ENCODE peak calls at places on chromosomes 3 and 15, in eight cellular contexts. B is mesenchymal stem cell, K is breast epithelium, M is GM12878, G is aorta, I is DND-41, O is A549, J is GM23338. Z is an unnamed sample.

GRCh38 chr3:186506846-186507245 is 37.3 kb downstream of the CRYGS start:
- DNase-seq in O (no peak), G (no peak), M (no peak), B (peak), I (no peak), J (no peak), K (no peak), Z (no peak)

GRCh38 chr3:157785071-157785826 is 282.0 kb upstream of the VEPH1 start:
- DNase-seq in B (peak), I (no peak), O (peak), J (peak), K (no peak), G (no peak), M (no peak), Z (peak)

GRCh38 chr15:90818251-90819210 is 49.9 kb upstream of the FURIN start:
- DNase-seq in J (peak), I (peak), K (no peak), G (no peak), M (no peak), B (no peak), O (no peak), Z (no peak)

GRCh38 chr15:61917457-61917856 is 142.8 kb downstream of the VPS13C start:
- DNase-seq in M (no peak), G (no peak), O (no peak), K (no peak), I (no peak), B (no peak), J (no peak), Z (no peak)

GRCh38 chr15:49692514-49693090 is 71.8 kb downstream of the DTWD1 start:
- DNase-seq in M (no peak), O (no peak), I (no peak), G (no peak), J (no peak), K (no peak), B (no peak), Z (no peak)

GRCh38 chr15:58762285-58762684 is 8.8 kb upstream of the MINDY2 start:
- DNase-seq in K (no peak), B (no peak), I (no peak), G (no peak), J (no peak), O (no peak), M (no peak), Z (no peak)

GRCh38 chr15:41501961-41502786 is 8.5 kb downstream of the ITPKA start:
- DNase-seq in G (no peak), K (no peak), J (peak), O (no peak), M (no peak), B (no peak), I (no peak), Z (no peak)

GRCh38 chr15:57922780-57923179 is 142.7 kb downstream of the ALDH1A2 start:
- DNase-seq in O (no peak), J (no peak), K (no peak), I (no peak), B (no peak), M (no peak), G (no peak), Z (no peak)

GRCh38 chr3:46695177-46695961 is 1.9 kb upstream of the ALS2CL start:
- DNase-seq in K (no peak), O (peak), J (peak), I (peak), B (no peak), G (no peak), M (no peak), Z (peak)

GRCh38 chr3:53941174-53941573 is 49.5 kb upstream of the SELENOK start:
- DNase-seq in I (no peak), J (no peak), M (no peak), G (no peak), O (no peak), K (no peak), B (peak), Z (no peak)

GRCh38 chr15:67833504-67834248 is 6.2 kb downstream of the RNU6-1 start:
- DNase-seq in B (peak), O (peak), M (no peak), I (no peak), J (peak), G (peak), K (peak), Z (no peak)

GRCh38 chr3:6508410-6508759 is 352.5 kb upstream of the GRM7 start:
- DNase-seq in M (no peak), K (no peak), G (no peak), J (no peak), O (no peak), I (no peak), B (no peak), Z (no peak)

GRCh38 chr15:82554351-82554750 is 14.1 kb upstream of the RPS17 start:
- DNase-seq in I (no peak), M (no peak), O (no peak), J (no peak), G (no peak), B (no peak), K (no peak), Z (no peak)

GRCh38 chr15:92600902-92601301 is 54.7 kb downstream of the FAM174B start:
- DNase-seq in J (no peak), G (no peak), M (no peak), O (no peak), B (no peak), I (no peak), K (no peak), Z (no peak)

GRCh38 chr3:189942948-189943347 is 177.7 kb downstream of the P3H2 start:
- DNase-seq in K (no peak), J (no peak), G (no peak), B (no peak), O (no peak), M (no peak), I (no peak), Z (no peak)

GRCh38 chr3:127749361-127749760 is 73.0 kb downstream of the MGLL start:
- DNase-seq in I (no peak), J (no peak), O (no peak), M (no peak), B (no peak), G (no peak), K (no peak), Z (no peak)

GRCh38 chr3:57594576-57594975 is 2.6 kb downstream of the ARF4 start:
- DNase-seq in G (no peak), K (no peak), J (no peak), I (no peak), M (no peak), O (no peak), B (peak), Z (no peak)
- H3K27ac ChIP-seq in G (no peak), K (peak), J (no peak), I (peak), M (no peak), O (no peak), B (no peak), Z (peak)

DNA sequence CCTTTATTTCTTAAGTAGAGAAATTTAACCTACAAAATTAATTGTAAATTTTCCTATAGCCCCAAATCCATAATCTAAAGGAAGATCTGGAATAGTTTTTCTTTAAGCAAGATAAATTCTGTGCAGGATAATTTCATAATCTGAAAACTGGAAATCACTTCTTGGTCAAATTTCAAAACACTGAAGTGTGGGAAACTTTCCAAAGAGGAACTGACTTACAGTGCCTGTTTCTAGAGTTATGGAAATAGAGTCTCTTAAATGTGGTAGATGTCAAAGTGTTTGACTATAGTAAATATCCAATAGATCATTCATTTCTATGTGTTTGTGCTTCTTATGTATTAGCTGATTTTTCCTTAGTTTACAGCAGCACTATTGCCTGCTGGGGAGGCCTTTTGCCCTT is 1.6 kb upstream of the P2RY13 start:
- DNase-seq in M (no peak), J (no peak), O (no peak), G (no peak), I (no peak), B (no peak), K (no peak), Z (no peak)
- H3K27ac ChIP-seq in M (no peak), J (no peak), O (no peak), G (no peak), I (no peak), B (no peak), K (no peak), Z (no peak)

DNA sequence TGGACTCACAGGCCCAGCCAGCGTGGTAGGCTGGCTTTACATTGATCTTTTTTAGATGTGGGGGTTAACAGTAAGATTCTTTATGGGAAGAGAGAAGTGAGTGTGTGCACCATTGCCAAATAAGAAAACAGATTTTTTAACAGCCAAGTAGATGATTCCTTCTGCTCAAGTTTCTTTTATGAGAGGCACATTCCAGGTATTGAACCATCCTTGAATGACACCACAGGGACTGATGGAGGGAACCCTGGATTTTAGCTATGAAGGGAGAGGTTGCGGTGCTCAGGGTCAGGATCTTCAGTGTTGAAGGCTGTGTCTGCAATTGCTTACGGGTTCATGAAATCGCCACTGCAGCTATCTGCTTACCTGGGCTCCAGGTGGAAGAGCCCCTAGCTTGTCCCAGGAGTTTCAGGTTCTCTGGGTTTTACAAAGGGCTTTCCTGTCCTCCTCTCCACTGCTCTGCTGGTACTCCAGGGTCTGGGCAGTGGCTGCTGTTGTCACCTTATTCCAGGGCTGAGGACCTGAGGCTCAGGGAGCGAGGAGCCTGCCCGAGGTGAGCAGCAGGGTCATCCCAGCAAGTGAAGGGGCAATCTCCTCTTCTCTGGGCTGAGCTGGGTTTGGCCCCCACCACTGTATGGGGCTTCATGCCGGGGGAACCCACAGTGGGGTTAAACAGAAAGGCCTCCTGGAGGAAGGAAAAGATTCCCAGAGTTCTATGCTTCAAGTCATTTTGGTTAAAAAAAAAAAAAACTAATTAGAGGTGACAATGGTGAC is 53.4 kb downstream of the SMAD6 start:
- DNase-seq in M (no peak), I (no peak), B (no peak), J (no peak), K (no peak), O (no peak), G (no peak), Z (no peak)
- H3K27ac ChIP-seq in M (no peak), I (no peak), B (no peak), J (no peak), K (peak), O (peak), G (peak), Z (no peak)

GRCh38 chr15:43934480-43934879 is 107.7 kb downstream of the WDR76 start:
- DNase-seq in K (no peak), J (no peak), M (no peak), B (no peak), O (no peak), I (no peak), G (no peak), Z (no peak)
- H3K27ac ChIP-seq in K (no peak), J (no peak), M (no peak), B (no peak), O (no peak), I (no peak), G (no peak), Z (no peak)

DNA sequence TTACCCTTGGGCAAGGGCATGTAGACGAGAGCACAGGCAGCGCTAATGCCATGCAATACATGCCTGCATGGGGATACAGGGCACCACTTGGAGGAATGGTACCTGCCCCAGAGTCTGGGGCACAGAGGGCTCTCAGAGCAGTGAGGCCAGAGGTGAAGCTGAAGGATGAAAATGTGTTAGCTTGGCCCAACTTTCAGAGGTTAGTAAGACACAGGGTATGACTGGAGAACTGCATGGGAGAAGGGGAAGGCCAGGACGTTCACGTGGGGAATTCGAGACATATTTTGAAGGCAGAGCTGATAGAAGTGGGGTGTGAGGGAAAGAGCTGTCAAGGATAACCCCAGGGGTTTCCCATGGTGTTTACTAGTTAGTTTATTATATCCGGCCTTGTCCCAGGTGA is 19.6 kb downstream of the CSRNP1 start:
- DNase-seq in K (no peak), B (no peak), M (no peak), I (no peak), O (no peak), J (no peak), G (no peak), Z (no peak)
- H3K27ac ChIP-seq in K (peak), B (no peak), M (no peak), I (no peak), O (no peak), J (no peak), G (no peak), Z (no peak)

GRCh38 chr15:77998592-77998991 is 78.9 kb downstream of the TBC1D2B start:
- DNase-seq in J (no peak), G (no peak), M (no peak), O (no peak), I (no peak), B (no peak), K (no peak), Z (no peak)

GRCh38 chr15:78000927-78001249 is 76.6 kb downstream of the TBC1D2B start:
- DNase-seq in G (no peak), I (no peak), K (no peak), J (no peak), O (no peak), B (no peak), M (no peak), Z (no peak)

GRCh38 chr15:78001656-78002055 is 75.9 kb downstream of the TBC1D2B start:
- DNase-seq in K (no peak), B (no peak), J (no peak), M (no peak), I (no peak), G (no peak), O (no peak), Z (peak)

GRCh38 chr15:77999486-77999885 is 78.0 kb downstream of the TBC1D2B start:
- DNase-seq in I (no peak), J (no peak), O (no peak), M (no peak), K (no peak), G (no peak), B (no peak), Z (no peak)

GRCh38 chr15:78000089-78000926 is 77.2 kb downstream of the TBC1D2B start:
- DNase-seq in I (peak), B (peak), O (peak), M (no peak), K (no peak), G (peak), J (peak), Z (peak)
- H3K27ac ChIP-seq in I (no peak), B (no peak), O (no peak), M (no peak), K (no peak), G (no peak), J (no peak), Z (no peak)

GRCh38 chr15:89377842-89378698 is 43.4 kb upstream of the POLG start:
- DNase-seq in M (no peak), O (no peak), J (peak), B (no peak), K (peak), G (peak), I (no peak), Z (no peak)

GRCh38 chr15:89375093-89376062 is 40.8 kb upstream of the POLG start:
- DNase-seq in M (no peak), K (no peak), J (peak), I (no peak), B (no peak), O (no peak), G (peak), Z (no peak)

GRCh38 chr15:89374116-89375004 is 39.7 kb upstream of the POLG start:
- DNase-seq in B (no peak), G (peak), J (peak), K (no peak), O (no peak), I (no peak), M (no peak), Z (no peak)

GRCh38 chr15:89377042-89377841 is 42.6 kb upstream of the POLG start:
- DNase-seq in J (peak), I (no peak), G (peak), O (no peak), M (no peak), K (no peak), B (no peak), Z (no peak)

DNA sequence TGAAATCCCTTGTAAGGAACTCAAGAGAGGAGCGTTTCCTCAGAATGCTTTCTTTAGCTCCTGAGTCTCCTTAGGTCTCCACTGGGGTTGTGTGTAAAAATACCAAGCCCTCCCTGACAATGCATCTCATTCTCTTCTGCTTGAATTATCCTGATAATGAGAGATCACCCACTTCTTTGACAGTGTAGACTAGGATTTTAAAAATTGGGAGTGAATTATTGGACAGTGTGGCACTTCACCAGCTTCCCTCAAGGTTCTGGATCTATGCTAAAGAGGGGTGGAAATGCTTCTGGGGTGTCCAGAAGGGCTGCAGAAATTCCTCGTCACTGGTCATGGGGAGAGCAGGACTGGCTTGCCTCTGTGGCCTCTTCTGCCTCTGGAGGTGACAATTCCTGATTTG is 41.8 kb upstream of the POLG start:
- DNase-seq in I (no peak), K (no peak), O (no peak), G (no peak), M (no peak), B (no peak), J (no peak), Z (no peak)
- H3K27ac ChIP-seq in I (no peak), K (no peak), O (no peak), G (no peak), M (no peak), B (no peak), J (no peak), Z (no peak)